ENCODE peak calls at places on chromosomes 11 and 22, in nine cellular contexts. Q is K562, W is lung, G is body of pancreas, M is heart left ventricle, A is foreskin keratinocyte, I is mucosa of descending colon, F is A549, K is endothelial cell of umbilical vein. R is an unnamed sample.

GRCh38 chr11:128042290-128042751 is 545.0 kb downstream of the ETS1 start:
- DNase-seq in K (no peak), M (no peak), F (no peak), A (no peak), W (no peak), Q (no peak), I (no peak), G (no peak), R (no peak)

GRCh38 chr11:86888164-86888977 is 66.8 kb downstream of the FZD4 start:
- DNase-seq in G (no peak), W (no peak), A (peak; percentile 11), M (no peak), I (no peak), Q (no peak), K (no peak), F (no peak), R (no peak)

GRCh38 chr22:37010174-37010573 is 9.1 kb downstream of the TST start:
- DNase-seq in A (no peak), G (peak; percentile 47), I (no peak), Q (no peak), W (no peak), F (no peak), M (peak; percentile 3), K (no peak), R (no peak)

GRCh38 chr11:8828580-8829358 is 82.2 kb upstream of the AKIP1 start:
- DNase-seq in G (no peak), F (no peak), W (no peak), Q (no peak), A (no peak), K (no peak), M (no peak), I (no peak), R (no peak)

GRCh38 chr11:130180491-130180890 is 20.9 kb downstream of the ST14 start:
- DNase-seq in M (no peak), K (no peak), A (peak; percentile 68), G (no peak), Q (no peak), W (no peak), I (no peak), F (no peak), R (no peak)

GRCh38 chr22:37187891-37188761 is at the start of gene C1QTNF6:
- DNase-seq in A (peak; percentile 88), I (peak; percentile 59), W (no peak), G (no peak), Q (no peak), M (peak; percentile 57), F (no peak), K (peak; percentile 57), R (peak; percentile 57)

GRCh38 chr11:75558939-75559843 is 2.9 kb upstream of the SERPINH1 start:
- DNase-seq in A (no peak), Q (peak; percentile 84), G (no peak), F (no peak), W (peak; percentile 81), M (peak; percentile 74), K (peak; percentile 71), I (peak; percentile 61), R (peak; percentile 73)

GRCh38 chr22:29631725-29632124 is 28.3 kb downstream of the NF2 start:
- DNase-seq in W (no peak), F (no peak), M (no peak), G (no peak), Q (no peak), K (no peak), A (no peak), I (no peak), R (no peak)

GRCh38 chr11:44203270-44204043 is 106.5 kb downstream of the ALX4 start:
- DNase-seq in Q (no peak), I (peak; percentile 8), K (no peak), F (no peak), M (peak; percentile 55), W (no peak), A (no peak), G (peak; percentile 17), R (no peak)

GRCh38 chr11:44199816-44200215 is 104.3 kb downstream of the EXT2 start:
- DNase-seq in W (no peak), M (no peak), F (no peak), K (no peak), I (no peak), G (no peak), Q (no peak), A (no peak), R (no peak)

DNA sequence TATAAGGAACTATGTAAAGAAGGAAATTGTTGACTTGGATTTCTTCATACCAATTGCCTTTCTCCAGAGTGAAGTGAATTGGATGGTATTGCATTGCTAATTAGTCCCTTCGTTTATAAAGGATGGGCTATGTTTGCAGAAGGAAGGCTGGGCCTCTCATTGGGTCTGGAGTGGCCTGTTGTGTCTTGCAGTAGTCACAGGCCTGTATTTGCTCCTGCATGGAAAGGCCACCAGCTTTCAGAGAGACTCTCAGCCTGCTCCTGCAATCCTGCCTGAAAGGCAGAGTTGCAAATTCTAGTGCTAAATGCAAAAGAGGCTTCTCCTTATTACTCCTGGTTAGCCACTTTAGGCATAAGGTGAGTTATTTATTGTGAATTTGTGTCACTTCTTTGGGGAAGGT is 103.8 kb downstream of the EXT2 start:
- DNase-seq in G (no peak), K (no peak), I (no peak), A (no peak), M (no peak), Q (no peak), F (no peak), W (no peak), R (no peak)
- H3K4me1 ChIP-seq in G (peaks cover 19% of the 10 kb centered on the region), K (peaks cover 4% of the 10 kb centered on the region), I (no peaks in the 10 kb centered on the region), A (no peaks in the 10 kb centered on the region), M (no peaks in the 10 kb centered on the region), Q (no peaks in the 10 kb centered on the region), F (no peaks in the 10 kb centered on the region), W (no peaks in the 10 kb centered on the region), R (no peaks in the 10 kb centered on the region)

GRCh38 chr11:65083134-65083833 is 556 bp downstream of the CDCA5 start:
- DNase-seq in Q (no peak), A (no peak), F (no peak), I (no peak), K (no peak), M (no peak), G (no peak), W (no peak), R (no peak)

GRCh38 chr11:65084598-65085375 is 765 bp downstream of the ZFPL1 start:
- DNase-seq in K (no peak), I (no peak), G (no peak), Q (no peak), M (no peak), W (no peak), F (no peak), A (no peak), R (no peak)

GRCh38 chr11:65086809-65087208 is 2.8 kb downstream of the ZFPL1 start:
- DNase-seq in W (no peak), F (no peak), I (no peak), A (no peak), K (no peak), G (no peak), M (no peak), Q (no peak), R (no peak)

GRCh38 chr11:65087216-65087615 is 3.2 kb downstream of the ZFPL1 start:
- DNase-seq in Q (no peak), M (no peak), A (no peak), W (no peak), G (no peak), I (no peak), F (no peak), K (no peak), R (no peak)

DNA sequence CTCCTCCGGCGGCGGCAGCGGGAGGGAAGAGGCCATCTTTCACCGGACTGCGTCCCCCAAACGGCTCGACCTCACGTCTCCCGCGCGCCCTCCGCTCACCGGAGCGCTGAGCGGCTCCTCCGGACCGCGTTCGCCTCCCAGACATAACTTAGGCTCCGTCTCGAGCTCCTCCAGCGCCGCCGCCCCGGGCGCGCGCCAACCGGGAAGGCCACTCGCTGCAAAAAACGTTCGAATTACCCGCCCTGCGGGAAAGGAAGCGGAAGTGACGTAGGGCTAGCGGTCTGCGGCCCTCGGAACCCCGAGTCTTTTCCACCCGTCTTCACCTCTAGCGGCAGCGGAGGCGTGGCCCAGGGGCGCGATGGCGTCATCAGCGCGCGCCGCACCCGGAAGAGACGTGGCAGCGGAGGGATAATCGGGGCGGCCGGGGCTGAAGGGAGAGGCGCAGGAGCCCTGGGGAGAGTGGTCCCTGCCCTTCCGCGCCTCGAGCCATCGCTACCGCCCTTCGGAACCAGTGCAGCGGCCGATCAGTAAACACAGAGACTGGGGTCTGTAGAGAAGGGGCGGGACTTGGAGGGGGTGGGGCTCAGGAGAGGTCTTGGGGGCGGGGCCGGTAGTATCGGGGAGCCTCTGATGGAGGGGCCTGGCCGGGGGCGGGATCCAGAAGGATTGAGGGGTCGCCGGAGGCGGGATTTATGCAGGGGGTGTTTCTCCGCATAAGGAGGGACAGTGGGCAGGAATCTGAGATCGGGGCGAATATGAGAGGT is at the start of the genes CDCA5 and ZFPL1:
- DNase-seq in M (peak; percentile 95), F (peak; percentile 96), A (peak; percentile 87), Q (peak; percentile 97), I (peak; percentile 96), W (peak; percentile 95), G (peak; percentile 96), K (peak; percentile 96), R (peak; percentile 96)
- TF ChIP-seq CTCF in M (no peak), F (no peak), A (peak; percentile 12), Q (no peak), I (no peak), W (no peak), G (no peak), K (no peak), R (no peak)

DNA sequence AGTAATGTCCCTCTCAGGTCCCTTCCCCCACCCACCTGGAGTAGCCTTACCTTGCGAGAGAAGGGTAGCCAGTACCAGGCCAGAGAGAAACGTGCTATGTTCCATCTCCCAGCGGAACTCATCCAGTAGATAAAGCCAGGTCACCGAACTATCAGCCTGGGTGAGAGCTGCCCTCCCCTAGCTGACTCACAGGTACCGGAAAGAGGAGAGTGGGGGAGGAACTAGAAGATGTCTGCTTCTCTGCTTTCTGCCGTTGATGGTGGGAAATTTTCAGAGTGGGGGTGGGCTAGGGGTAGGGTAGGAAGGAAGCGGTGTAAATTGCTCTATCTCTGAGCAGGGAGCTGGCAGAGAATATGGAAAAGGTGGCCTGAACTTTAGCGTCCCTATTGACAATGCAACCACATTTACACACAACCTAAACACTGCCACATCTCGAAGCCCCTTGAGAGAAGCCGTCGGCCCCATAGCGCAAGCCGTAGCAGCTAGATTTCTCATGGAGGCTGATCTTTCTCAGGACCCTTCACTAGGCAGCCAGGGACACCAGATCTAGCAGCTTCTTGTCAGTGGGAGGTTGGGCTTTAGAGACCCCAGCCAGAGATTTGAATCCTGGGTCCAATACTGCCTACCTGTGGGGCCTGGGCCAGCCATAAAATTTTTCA is at the start of gene CD3D:
- DNase-seq in A (no peak), F (no peak), Q (peak; percentile 81), K (no peak), G (no peak), I (no peak), W (no peak), M (no peak), R (no peak)
- H3K4me1 ChIP-seq in A (no peaks in the 10 kb centered on the region), F (no peaks in the 10 kb centered on the region), Q (peaks cover 48% of the 10 kb centered on the region), K (no peaks in the 10 kb centered on the region), G (no peaks in the 10 kb centered on the region), I (no peaks in the 10 kb centered on the region), W (no peaks in the 10 kb centered on the region), M (no peaks in the 10 kb centered on the region), R (no peaks in the 10 kb centered on the region)

DNA sequence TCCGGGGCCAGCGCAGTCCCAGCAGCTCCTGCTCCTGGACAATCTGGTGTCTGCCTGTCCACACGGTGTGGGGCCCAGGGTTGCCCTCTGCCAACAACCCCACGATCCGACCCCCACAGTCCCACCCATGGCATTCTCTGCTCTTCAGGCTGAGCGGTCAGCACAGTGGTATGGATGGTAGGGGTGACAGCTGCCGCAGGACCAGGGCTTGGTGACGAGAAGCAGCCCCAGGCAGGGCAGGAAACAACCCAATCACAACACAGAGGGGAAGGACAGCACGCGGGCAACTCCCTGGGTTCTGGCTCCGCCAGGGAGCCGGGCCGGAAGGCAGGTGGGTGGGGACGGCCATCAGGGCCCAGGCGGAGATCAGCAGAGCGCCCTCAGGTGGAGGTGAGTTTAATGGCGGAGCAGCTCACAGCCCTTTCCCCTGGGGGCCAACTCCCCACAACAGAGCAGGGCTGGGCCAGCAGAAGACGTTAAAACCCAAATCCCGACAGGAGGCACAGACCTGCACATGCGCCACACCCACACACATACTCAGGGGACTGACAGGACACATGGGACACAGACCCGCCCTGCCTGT is 5.3 kb upstream of the CHADL start:
- DNase-seq in G (no peak), Q (no peak), M (no peak), I (no peak), K (no peak), F (no peak), A (no peak), W (no peak), R (no peak)
- TF ChIP-seq CTCF in G (no peak), Q (no peak), M (no peak), I (no peak), K (peak; percentile 11), F (no peak), A (peak; percentile 45), W (no peak), R (no peak)

R was measured in uterus.